ENCODE peak calls at places on chromosome 3, in seven cellular contexts. M is substantia nigra, F is T-helper 2 cell, K is kidney tubule cell, L is colonic mucosa, G is GM10248, N is hippocampal formation. J is an unnamed sample.

GRCh38 chr3:45885979-45886711 is at the start of gene CCR9:
- DNase-seq in N (no peak), K (no peak), F (no peak), M (no peak), L (no peak), G (no peak), J (no peak)

GRCh38 chr3:43867673-43868072 is 176.9 kb downstream of the ABHD5 start:
- DNase-seq in G (no peak), L (no peak), M (no peak), K (peak), F (no peak), N (no peak), J (no peak)

GRCh38 chr3:242986-243706 is 46.6 kb downstream of the CHL1 start:
- DNase-seq in N (no peak), L (no peak), K (peak), G (no peak), M (no peak), F (no peak), J (no peak)

GRCh38 chr3:142929109-142929508 is 34.4 kb downstream of the PAQR9 start:
- DNase-seq in K (peak), N (no peak), M (no peak), L (peak), G (peak), F (peak), J (no peak)

GRCh38 chr3:64684715-64685261 is 3.0 kb downstream of the ADAMTS9 start:
- DNase-seq in N (no peak), M (peak), L (peak), G (no peak), K (peak), F (no peak), J (no peak)

GRCh38 chr3:48504051-48504946 is at the start of gene SHISA5:
- DNase-seq in K (peak), F (peak), G (peak), N (peak), L (peak), M (peak), J (peak)

GRCh38 chr3:37544869-37545352 is 316.8 kb upstream of the CTDSPL start:
- DNase-seq in L (no peak), N (no peak), M (no peak), G (no peak), F (no peak), K (no peak), J (no peak)

GRCh38 chr3:115518100-115518852 is 105.0 kb upstream of the GAP43 start:
- DNase-seq in N (no peak), G (no peak), K (peak), F (no peak), L (peak), M (peak), J (no peak)

GRCh38 chr3:11548721-11549131 is 95.0 kb downstream of the VGLL4 start:
- DNase-seq in L (no peak), F (no peak), K (peak), G (no peak), M (no peak), N (no peak), J (no peak)

GRCh38 chr3:13549513-13550256 is 760 bp downstream of the FBLN2 start:
- DNase-seq in L (no peak), K (no peak), G (no peak), N (no peak), F (peak), M (no peak), J (no peak)

GRCh38 chr3:149364624-149365023 is 12.8 kb downstream of the TM4SF1 start:
- DNase-seq in G (no peak), K (no peak), F (no peak), M (no peak), L (no peak), N (no peak), J (no peak)

GRCh38 chr3:64621726-64622400 is 65.9 kb downstream of the ADAMTS9 start:
- DNase-seq in M (no peak), N (no peak), G (no peak), K (no peak), L (no peak), F (no peak), J (no peak)

GRCh38 chr3:169847896-169848295 is 21.8 kb downstream of the LRRC31 start:
- DNase-seq in K (no peak), G (no peak), F (no peak), M (no peak), N (no peak), L (peak), J (no peak)